ENCODE peak calls at places on chromosomes 11 and 22, in four cellular contexts. I is K562, J is HepG2, M is GM12878. Z is an unnamed sample.

GRCh38 chr11:32056445-32056844 is 34.4 kb upstream of the RCN1 start:
- DNase-seq in I (no peak), J (no peak), M (no peak), Z (no peak)

GRCh38 chr22:44172370-44173108 is 8.2 kb upstream of the PARVG start:
- DNase-seq in I (peak), J (no peak), M (no peak), Z (no peak)

GRCh38 chr22:49996532-49997220 is 15.9 kb downstream of the IL17REL start:
- DNase-seq in I (no peak), J (no peak), M (no peak), Z (no peak)

GRCh38 chr11:1126491-1126926 is 31.2 kb upstream of the MUC5AC start:
- DNase-seq in I (no peak), J (no peak), M (no peak), Z (no peak)

GRCh38 chr11:47466201-47466600 is 17.3 kb upstream of the RAPSN start:
- DNase-seq in I (no peak), J (no peak), M (no peak), Z (no peak)

GRCh38 chr11:60155928-60156327 is 27.0 kb downstream of the MS4A6A start:
- DNase-seq in I (no peak), J (no peak), M (no peak), Z (no peak)

GRCh38 chr11:67051945-67052488 is 4.6 kb upstream of the RHOD start:
- DNase-seq in I (no peak), J (no peak), M (no peak), Z (no peak)

GRCh38 chr11:1458340-1459218 is 28.0 kb downstream of the MOB2 start:
- DNase-seq in I (peak), J (no peak), M (no peak), Z (peak)

GRCh38 chr11:85257837-85258236 is 369.3 kb downstream of the DLG2 start:
- DNase-seq in I (no peak), J (no peak), M (no peak), Z (no peak)

GRCh38 chr11:10075141-10075540 is 218.9 kb downstream of the SBF2 start:
- DNase-seq in I (no peak), J (no peak), M (no peak), Z (no peak)

GRCh38 chr11:10072142-10072541 is 221.9 kb downstream of the SBF2 start:
- DNase-seq in I (no peak), J (no peak), M (no peak), Z (no peak)

GRCh38 chr11:10072841-10073240 is 221.2 kb downstream of the SBF2 start:
- DNase-seq in I (no peak), J (no peak), M (no peak), Z (no peak)

GRCh38 chr11:10080134-10080533 is 213.9 kb downstream of the SBF2 start:
- DNase-seq in I (no peak), J (no peak), M (no peak), Z (no peak)

GRCh38 chr11:10076458-10077141 is 217.4 kb downstream of the SBF2 start:
- DNase-seq in I (peak), J (peak), M (no peak), Z (peak)
- TF ChIP-seq BHLHE40 in I (no peak), J (no peak), M (no peak), Z (no peak)

GRCh38 chr22:26524870-26525269 is 12.6 kb upstream of the TFIP11 start:
- DNase-seq in I (no peak), J (no peak), M (no peak), Z (no peak)
- TF ChIP-seq FOXM1 in I (no peak), J (no peak), M (no peak), Z (no peak)

GRCh38 chr22:26174280-26174679 is 5.0 kb downstream of the SEZ6L start:
- DNase-seq in I (peak), J (peak), M (no peak), Z (peak)
- TF ChIP-seq BHLHE40 in I (no peak), J (no peak), M (no peak), Z (no peak)

GRCh38 chr11:104325093-104325492 is 161.1 kb upstream of the PDGFD start:
- DNase-seq in I (no peak), J (no peak), M (no peak), Z (no peak)

GRCh38 chr11:104324276-104324675 is 160.3 kb upstream of the PDGFD start:
- DNase-seq in I (no peak), J (no peak), M (no peak), Z (no peak)

GRCh38 chr11:104329043-104329442 is 165.1 kb upstream of the PDGFD start:
- DNase-seq in I (no peak), J (no peak), M (no peak), Z (no peak)

GRCh38 chr11:104328514-104328912 is 164.6 kb upstream of the PDGFD start:
- DNase-seq in I (no peak), J (no peak), M (no peak), Z (no peak)

DNA sequence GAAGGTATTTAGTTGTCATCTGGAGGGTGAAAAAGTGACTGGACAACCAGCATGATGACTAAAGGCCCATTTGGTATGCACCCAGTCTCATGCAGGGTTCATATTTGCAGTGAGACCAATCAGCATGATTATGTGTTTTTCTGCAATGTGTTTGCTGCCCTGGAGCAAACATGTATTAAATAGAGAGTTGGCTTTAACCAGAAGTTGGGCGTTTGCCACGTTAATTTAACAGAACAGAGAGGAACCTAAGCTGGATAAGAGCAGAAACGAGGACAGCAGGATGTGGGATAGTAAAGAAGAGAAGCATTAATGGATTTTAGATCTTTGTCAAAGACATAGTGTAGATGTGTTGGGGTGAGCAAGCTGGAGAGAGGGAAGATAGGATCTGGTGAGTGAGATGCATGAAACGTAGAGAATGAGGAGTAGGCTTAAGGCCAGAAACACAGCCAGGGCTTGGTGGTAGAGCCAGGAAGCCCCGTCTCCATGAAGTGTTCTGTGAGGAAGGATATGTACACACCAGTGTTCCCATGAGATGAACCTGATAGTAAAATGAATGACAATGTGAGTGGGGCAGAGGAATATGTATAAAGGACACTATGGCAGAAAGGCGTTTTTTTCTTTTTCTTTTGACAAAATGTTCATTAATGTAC is 164.0 kb upstream of the PDGFD start:
- DNase-seq in I (no peak), J (no peak), M (no peak), Z (no peak)
- TF ChIP-seq FOXM1 in I (no peak), J (no peak), M (no peak), Z (no peak)